ENCODE peak calls at places on chromosome 5, in nine cellular contexts. E is activated CD4-positive, alpha-beta T cell treated with anti-CD3 and anti-CD28 coated beads for 1 hour; X is stimulated activated CD4-positive, alpha-beta T cell treated with anti-CD3 and anti-CD28 coated beads, Interleukin-1b, Interleukin-23, amount 100 ng/mL, for 1 hour; S is G401; B is dorsolateral prefrontal cortex; G is brain pericyte; J is left ventricle myocardium inferior; H is kidney glomerular epithelial cell; F is NCI-H1436. U is an unnamed sample.

GRCh38 chr5:59673438-59674058 is 220.0 kb downstream of the PDE4D start:
- DNase-seq in E (no peak), X (no peak), S (peak), B (no peak), G (no peak), J (no peak), H (peak), F (peak), U (peak)

GRCh38 chr5:134600600-134600999 is 32.0 kb downstream of the SAR1B start:
- DNase-seq in E (no peak), X (no peak), S (no peak), B (no peak), G (no peak), J (no peak), H (peak), F (no peak), U (no peak)

GRCh38 chr5:133606835-133607234 is 5.5 kb downstream of the FSTL4 start:
- DNase-seq in E (no peak), X (no peak), S (no peak), B (no peak), G (no peak), J (no peak), H (no peak), F (no peak), U (peak)

GRCh38 chr5:138706655-138707480 is 46.4 kb upstream of the CTNNA1 start:
- DNase-seq in E (no peak), X (no peak), S (no peak), B (no peak), G (no peak), J (no peak), H (peak), F (no peak), U (peak)

GRCh38 chr5:139998837-139999236 is 44.3 kb downstream of the NRG2 start:
- DNase-seq in E (no peak), X (no peak), S (no peak), B (no peak), G (no peak), J (no peak), H (no peak), F (no peak), U (no peak)

GRCh38 chr5:169445191-169445590 is 138.4 kb upstream of the SPDL1 start:
- DNase-seq in E (no peak), X (no peak), S (no peak), B (no peak), G (no peak), J (no peak), H (no peak), F (no peak), U (no peak)

GRCh38 chr5:133781446-133781845 is 169.1 kb upstream of the FSTL4 start:
- DNase-seq in E (no peak), X (no peak), S (no peak), B (no peak), G (no peak), J (no peak), H (no peak), F (no peak), U (no peak)

GRCh38 chr5:60010328-60010727 is 116.8 kb upstream of the PDE4D start:
- DNase-seq in E (no peak), X (no peak), S (no peak), B (no peak), G (no peak), J (no peak), H (no peak), F (no peak), U (no peak)

GRCh38 chr5:134647750-134648424 is 698 bp upstream of the SEC24A start:
- DNase-seq in E (no peak), X (no peak), S (no peak), B (no peak), G (no peak), J (no peak), H (peak), F (no peak), U (no peak)